ENCODE peak calls at places on chromosomes 3 and 15, in seven cellular contexts. U is HepG2, H is SK-N-SH, W is A549, L is K562, E is GM12878, K is IMR-90. X is an unnamed sample.

GRCh38 chr15:68209735-68210408 is 4.7 kb upstream of the CALML4 start:
- DNase-seq in U (no peak), H (no peak), W (no peak), L (no peak), E (no peak), K (no peak), X (no peak)

GRCh38 chr15:69758291-69758771 is 305.7 kb downstream of the RPLP1 start:
- DNase-seq in U (no peak), H (no peak), W (no peak), L (no peak), E (no peak), K (peak), X (no peak)

GRCh38 chr3:14784087-14784596 is 34.6 kb upstream of the FGD5 start:
- DNase-seq in U (no peak), H (peak), W (no peak), L (no peak), E (no peak), K (no peak), X (no peak)

GRCh38 chr15:64693134-64693533 is 82.3 kb downstream of the RBPMS2 start:
- DNase-seq in U (peak), H (no peak), W (no peak), L (no peak), E (no peak), K (peak), X (no peak)

GRCh38 chr15:88882745-88883144 is 12.6 kb downstream of the HAPLN3 start:
- DNase-seq in U (no peak), H (no peak), W (no peak), L (no peak), E (no peak), K (peak), X (no peak)

GRCh38 chr3:15217841-15218267 is 11.8 kb downstream of the CAPN7 start:
- DNase-seq in U (no peak), H (no peak), W (no peak), L (no peak), E (no peak), K (no peak), X (no peak)

GRCh38 chr3:182252802-182253201 is 540.5 kb upstream of the ATP11B start:
- DNase-seq in U (no peak), H (no peak), W (no peak), L (no peak), E (no peak), K (no peak), X (no peak)

GRCh38 chr3:71305246-71306206 is 278.0 kb downstream of the FOXP1 start:
- DNase-seq in U (peak), H (no peak), W (no peak), L (no peak), E (no peak), K (peak), X (peak)

GRCh38 chr15:85504739-85505676 is 124.6 kb downstream of the AKAP13 start:
- DNase-seq in U (peak), H (peak), W (peak), L (peak), E (no peak), K (peak), X (no peak)

GRCh38 chr3:101722394-101723173 is 1.8 kb upstream of the CEP97 start:
- DNase-seq in U (no peak), H (no peak), W (no peak), L (no peak), E (peak), K (no peak), X (no peak)

GRCh38 chr3:160003520-160004128 is 15.0 kb downstream of the IL12A start:
- DNase-seq in U (peak), H (peak), W (peak), L (peak), E (no peak), K (peak), X (peak)

GRCh38 chr15:100241572-100242479 is 99.9 kb downstream of the ADAMTS17 start:
- DNase-seq in U (peak), H (no peak), W (peak), L (peak), E (no peak), K (no peak), X (no peak)

GRCh38 chr3:69011331-69011730 is 2.2 kb downstream of the EOGT start:
- DNase-seq in U (no peak), H (no peak), W (no peak), L (no peak), E (no peak), K (peak), X (no peak)

GRCh38 chr3:57163751-57164150 is 1.4 kb downstream of the IL17RD start:
- DNase-seq in U (no peak), H (no peak), W (no peak), L (no peak), E (no peak), K (no peak), X (no peak)

DNA sequence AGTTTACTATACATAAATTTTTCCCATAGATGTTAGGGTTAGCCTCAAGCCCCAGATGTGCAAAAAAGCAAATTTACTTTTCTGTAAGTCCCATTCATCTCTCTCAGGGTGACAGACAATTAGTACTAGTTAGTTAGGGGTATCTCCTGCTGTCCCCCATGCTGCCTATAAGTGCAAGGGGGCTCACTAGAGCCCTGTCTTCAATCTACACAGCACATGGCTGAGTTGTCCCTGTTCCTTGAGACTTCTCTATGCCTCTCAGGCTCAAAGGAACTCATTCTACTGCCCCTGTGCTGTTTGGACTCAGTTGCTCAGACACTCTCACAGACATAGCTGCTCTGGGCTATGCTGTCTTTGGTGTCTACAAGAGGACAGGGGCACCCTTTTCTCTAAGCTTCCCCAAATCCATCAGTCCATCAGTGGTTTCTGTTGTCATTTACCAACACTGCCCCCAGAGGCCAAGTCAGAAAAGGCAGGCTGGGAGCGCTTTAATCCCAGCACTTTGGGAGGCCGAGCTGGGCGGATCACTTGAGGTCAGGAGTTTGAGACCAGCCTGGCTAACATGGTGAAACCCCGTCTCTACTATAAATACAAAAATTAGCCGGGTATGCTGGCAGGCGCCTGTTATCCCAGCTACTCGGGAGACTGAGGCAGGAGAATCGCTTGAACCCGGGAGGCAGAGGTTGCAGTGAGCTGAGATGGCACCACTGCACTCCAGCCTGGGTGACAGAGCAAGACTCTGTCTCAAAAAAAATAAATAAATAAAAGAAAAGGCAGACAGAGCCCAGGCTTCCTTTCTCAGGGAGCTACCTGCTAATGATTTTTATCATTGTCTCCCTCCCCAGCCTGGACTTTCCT is 31.4 kb upstream of the PRTG start:
- DNase-seq in U (peak), H (peak), W (peak), L (peak), E (no peak), K (peak), X (peak)
- TF ChIP-seq RFX5 in U (no peak), H (no peak), W (no peak), L (no peak), E (no peak), K (no peak), X (no peak)

DNA sequence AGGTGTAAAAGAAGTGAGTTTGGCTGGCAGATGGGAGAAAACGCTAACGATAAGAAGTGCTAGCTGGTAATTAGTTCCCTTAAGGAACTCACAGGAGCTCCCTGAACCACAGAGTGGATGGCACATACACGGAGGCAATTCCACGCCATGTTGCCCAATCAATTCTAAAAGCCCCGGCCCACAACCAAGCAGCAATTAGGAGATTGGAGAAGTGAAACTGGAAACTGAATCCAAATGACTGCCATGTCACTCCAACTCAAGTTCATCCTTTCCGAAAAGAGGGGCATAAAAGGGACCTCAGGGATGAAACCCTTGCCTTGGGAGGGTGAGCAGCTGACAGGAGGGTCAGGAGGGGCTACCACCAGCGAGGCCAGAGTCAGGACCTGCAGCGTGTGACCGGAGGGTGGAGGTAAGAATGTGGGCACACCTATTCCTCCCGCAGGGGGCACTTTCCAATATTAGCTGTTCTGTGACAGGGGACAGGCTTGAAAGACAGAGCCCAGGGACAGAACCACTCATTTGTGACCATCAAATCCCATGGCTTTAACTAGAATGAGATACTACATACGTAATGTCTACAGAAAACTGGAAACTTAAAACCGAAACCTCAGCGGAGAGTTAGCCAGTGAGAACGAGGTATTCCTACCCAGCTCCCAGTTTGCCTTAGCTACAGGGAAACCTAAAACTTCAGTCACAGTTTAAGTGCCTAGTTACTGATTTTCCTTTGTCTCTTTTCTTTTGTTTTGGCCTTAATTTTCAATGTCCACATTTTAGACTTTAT is 95.3 kb upstream of the OXTR start:
- DNase-seq in U (no peak), H (no peak), W (no peak), L (no peak), E (no peak), K (no peak), X (no peak)
- TF ChIP-seq RFX5 in U (no peak), H (no peak), W (no peak), L (no peak), E (no peak), K (no peak), X (no peak)

DNA sequence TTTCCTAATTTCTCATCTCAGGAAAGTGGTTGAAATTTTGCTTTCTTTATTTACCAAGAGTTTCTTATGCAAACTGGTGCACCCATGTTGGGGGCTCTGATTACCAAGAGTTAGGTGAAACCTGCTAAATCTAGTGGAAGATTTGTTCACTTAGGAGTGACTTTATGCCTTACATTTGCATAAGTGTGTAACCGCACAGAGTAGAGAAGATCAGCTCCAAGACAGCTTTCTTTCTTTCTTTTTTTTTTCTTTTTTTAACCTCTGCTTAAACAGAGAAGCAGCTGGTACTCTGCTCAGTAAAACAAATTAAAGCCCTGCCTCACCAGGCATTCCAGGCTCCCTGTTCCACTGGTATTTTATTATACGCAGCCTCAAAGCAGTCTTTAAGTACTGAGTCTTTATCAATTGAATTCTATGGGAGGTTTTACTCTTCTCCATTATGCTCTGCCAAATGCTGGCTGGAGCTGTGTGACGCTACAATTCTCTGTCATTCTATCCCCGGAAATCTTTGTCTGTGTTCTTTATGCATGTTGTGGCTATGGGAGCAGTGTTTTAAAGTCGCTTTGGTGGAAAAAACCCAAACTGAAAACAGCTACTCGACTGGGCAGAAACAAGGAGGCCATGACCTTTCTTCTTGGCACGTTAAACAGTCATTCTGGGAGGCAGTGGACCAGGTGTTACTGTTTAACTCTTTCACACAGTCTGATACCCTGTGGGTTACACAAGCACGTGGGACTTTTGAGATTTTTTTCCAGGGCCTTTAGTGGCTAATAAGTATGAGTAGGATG is 55.2 kb upstream of the GBE1 start:
- DNase-seq in U (no peak), H (no peak), W (no peak), L (no peak), E (peak), K (peak), X (no peak)
- TF ChIP-seq RFX5 in U (no peak), H (no peak), W (no peak), L (no peak), E (no peak), K (no peak), X (no peak)

GRCh38 chr3:28590851-28591250 is 242.2 kb upstream of the AZI2 start:
- DNase-seq in U (no peak), H (peak), W (no peak), L (no peak), E (no peak), K (no peak), X (no peak)
- TF ChIP-seq RFX5 in U (no peak), H (no peak), W (no peak), L (no peak), E (no peak), K (no peak), X (no peak)